ENCODE peak calls at places on chromosomes 7 and 10, in eight cellular contexts. Q is lung; A is NCI-H1092; H is HL-60; R is mesendoderm; J is GM12865; Y is activated CD4-positive, CD25-positive, alpha-beta regulatory T cell; C is T-helper 9 cell. L is an unnamed sample.

GRCh38 chr10:112424658-112425057 is 22.1 kb downstream of the ZDHHC6 start:
- DNase-seq in Q (no peak), R (no peak), H (no peak), A (no peak), C (no peak), Y (no peak), J (no peak), L (no peak)

GRCh38 chr7:16826061-16826460 is 21.3 kb upstream of the AGR2 start:
- DNase-seq in C (no peak), H (no peak), J (no peak), A (no peak), R (no peak), Q (no peak), Y (no peak), L (no peak)

GRCh38 chr7:101104799-101105198 is 19.5 kb downstream of the TRIM56 start:
- DNase-seq in A (no peak), Y (no peak), R (no peak), H (no peak), J (no peak), Q (no peak), C (no peak), L (no peak)

GRCh38 chr7:4800487-4800886 is 25.1 kb downstream of the AP5Z1 start:
- DNase-seq in Q (no peak), Y (no peak), C (no peak), H (no peak), A (no peak), J (no peak), R (no peak), L (no peak)

GRCh38 chr10:102225646-102226541 is at the start of gene ELOVL3:
- DNase-seq in R (peak), Q (peak), H (peak), J (peak), A (peak), C (peak), Y (peak), L (peak)

GRCh38 chr7:107594961-107595737 is 15.1 kb downstream of the BCAP29 start:
- DNase-seq in C (no peak), A (no peak), Y (no peak), J (no peak), R (peak), Q (no peak), H (no peak), L (no peak)

GRCh38 chr7:26245150-26245549 is 43.6 kb downstream of the CBX3 start:
- DNase-seq in A (no peak), H (no peak), J (no peak), C (no peak), Q (no peak), R (no peak), Y (no peak), L (no peak)

GRCh38 chr10:97781541-97782331 is 9.9 kb upstream of the SFRP5 start:
- DNase-seq in Y (no peak), C (no peak), R (no peak), Q (no peak), A (no peak), J (no peak), H (no peak), L (peak)

GRCh38 chr10:54869022-54869421 is 68.0 kb upstream of the PCDH15 start:
- DNase-seq in A (no peak), J (no peak), C (no peak), H (no peak), Y (no peak), Q (no peak), R (no peak), L (no peak)

GRCh38 chr7:140738280-140738679 is 41.8 kb downstream of the NDUFB2 start:
- DNase-seq in Q (no peak), H (no peak), J (no peak), A (no peak), Y (no peak), C (no peak), R (no peak), L (no peak)

GRCh38 chr10:112519129-112519761 is 72.2 kb downstream of the VTI1A start:
- DNase-seq in H (no peak), Q (no peak), C (no peak), R (no peak), J (peak), A (no peak), Y (no peak), L (no peak)

GRCh38 chr10:73643362-73643761 is 2.1 kb upstream of the MYOZ1 start:
- DNase-seq in Q (no peak), C (no peak), H (no peak), A (no peak), Y (no peak), R (no peak), J (no peak), L (no peak)

GRCh38 chr10:100345570-100346330 is 1.3 kb upstream of the SCD start:
- DNase-seq in C (no peak), Y (no peak), J (no peak), A (no peak), Q (no peak), H (no peak), R (no peak), L (peak)

GRCh38 chr10:115065731-115066130 is 27.4 kb upstream of the ATRNL1 start:
- DNase-seq in R (peak), Q (no peak), C (no peak), J (no peak), H (no peak), A (no peak), Y (no peak), L (no peak)

GRCh38 chr10:26359670-26360069 is 78.5 kb upstream of the APBB1IP start:
- DNase-seq in A (no peak), C (no peak), Y (no peak), R (no peak), J (no peak), Q (no peak), H (no peak), L (no peak)

GRCh38 chr10:43036581-43037428 is 40.1 kb upstream of the RET start:
- DNase-seq in Q (no peak), Y (no peak), H (no peak), C (no peak), J (no peak), A (no peak), R (no peak), L (no peak)

GRCh38 chr10:126119591-126119990 is 223.2 kb downstream of the FANK1 start:
- DNase-seq in Q (no peak), R (no peak), A (no peak), H (no peak), J (no peak), C (no peak), Y (no peak), L (no peak)

GRCh38 chr7:89966100-89966499 is 188.2 kb upstream of the STEAP1 start:
- DNase-seq in H (no peak), A (no peak), Y (no peak), C (no peak), Q (no peak), J (no peak), R (no peak), L (no peak)

GRCh38 chr10:102324061-102324460 is 71.4 kb upstream of the NFKB2 start:
- DNase-seq in C (no peak), H (no peak), A (no peak), J (no peak), R (peak), Y (no peak), Q (no peak), L (peak)

GRCh38 chr7:26688936-26689506 is 175.4 kb downstream of the SKAP2 start:
- DNase-seq in J (peak), A (no peak), Y (no peak), R (no peak), Q (no peak), C (no peak), H (peak), L (no peak)

GRCh38 chr10:32963102-32963501 is 5.1 kb upstream of the ITGB1 start:
- DNase-seq in R (no peak), A (no peak), H (no peak), C (no peak), Q (no peak), J (no peak), Y (no peak), L (no peak)

GRCh38 chr10:71762324-71762723 is 11.0 kb downstream of the VSIR start:
- DNase-seq in Y (no peak), Q (no peak), C (no peak), R (no peak), J (no peak), A (no peak), H (no peak), L (no peak)

GRCh38 chr10:1050555-1050954 is 1.6 kb upstream of the IDI1 start:
- DNase-seq in C (peak), R (peak), A (no peak), J (peak), Q (peak), Y (no peak), H (peak), L (peak)

GRCh38 chr10:124612611-124613498 is 131.3 kb downstream of the FAM53B start:
- DNase-seq in R (peak), C (no peak), Q (no peak), H (peak), J (peak), A (no peak), Y (no peak), L (peak)

GRCh38 chr7:83101540-83101939 is 61.1 kb downstream of the PCLO start:
- DNase-seq in A (no peak), C (no peak), H (no peak), R (no peak), Q (no peak), J (no peak), Y (no peak), L (no peak)

GRCh38 chr7:33842141-33842540 is 63.2 kb upstream of the BMPER start:
- DNase-seq in C (no peak), H (no peak), Y (no peak), A (no peak), Q (no peak), J (no peak), R (peak), L (no peak)

GRCh38 chr10:127398140-127398966 is 150.8 kb upstream of the NPS start:
- DNase-seq in A (no peak), Q (no peak), H (no peak), J (no peak), Y (no peak), C (no peak), R (peak), L (peak)

GRCh38 chr7:135168001-135168400 is 2.5 kb downstream of the CYREN start:
- DNase-seq in Q (no peak), H (no peak), A (no peak), R (no peak), Y (no peak), J (no peak), C (no peak), L (no peak)

GRCh38 chr7:48876087-48876486 is 48.3 kb upstream of the CDC14C start:
- DNase-seq in Y (no peak), C (no peak), A (no peak), J (no peak), H (no peak), R (peak), Q (no peak), L (no peak)

L was measured in endodermal cell.